ENCODE peak calls at places on chromosomes 4 and X, in nine cellular contexts. L is activated T-helper 9 cell treated with anti-CD3 and anti-CD28 coated beads, Interleukin-2, amount 50 U/mL, for 16 hours; N is COR-L47; E is germinal center; K is GM04504; F is amygdala; X is tibial artery; Z is astrocyte of the spinal cord; V is NCI-H1417. U is an unnamed sample.

GRCh38 chr4:111602848-111603247 is 542.4 kb upstream of the FAM241A start:
- DNase-seq in L (no peak), V (peak), Z (peak), K (peak), F (no peak), E (no peak), N (no peak), X (no peak), U (no peak)

GRCh38 chr4:155807021-155807420 is 48.2 kb downstream of the GUCY1B1 start:
- DNase-seq in F (no peak), V (no peak), L (no peak), E (no peak), N (no peak), Z (peak), X (no peak), K (peak), U (no peak)

GRCh38 chr4:23903859-23904438 is 14.1 kb upstream of the PPARGC1A start:
- DNase-seq in X (no peak), N (peak), L (no peak), F (no peak), K (no peak), Z (no peak), V (peak), E (no peak), U (peak)

GRCh38 chrX:109312757-109313156 is 169.1 kb downstream of the GUCY2F start:
- DNase-seq in N (no peak), Z (no peak), F (no peak), X (no peak), E (no peak), L (no peak), V (no peak), K (no peak), U (no peak)

GRCh38 chr4:3062466-3062865 is 11.9 kb downstream of the HTT-AS start:
- DNase-seq in E (no peak), Z (peak), N (no peak), K (no peak), F (no peak), X (no peak), V (no peak), L (no peak), U (no peak)

GRCh38 chr4:2942532-2943363 is 20.5 kb downstream of the NOP14 start:
- DNase-seq in K (no peak), N (no peak), L (no peak), F (no peak), E (no peak), V (no peak), Z (no peak), X (no peak), U (no peak)

GRCh38 chr4:140102406-140102805 is 51.6 kb downstream of the MAML3 start:
- DNase-seq in L (no peak), V (no peak), N (no peak), E (no peak), Z (no peak), X (no peak), K (no peak), F (no peak), U (no peak)

GRCh38 chrX:34656842-34657780 is at the start of gene TMEM47:
- DNase-seq in L (no peak), K (peak), Z (peak), V (peak), E (no peak), F (peak), N (peak), X (peak), U (peak)

GRCh38 chr4:121863787-121864186 is 6.5 kb downstream of the BBS7 start:
- DNase-seq in F (no peak), L (no peak), E (no peak), X (no peak), K (no peak), Z (peak), N (no peak), V (peak), U (no peak)

GRCh38 chrX:45769919-45770582 is 569.4 kb upstream of the DIPK2B start:
- DNase-seq in L (peak), K (peak), X (peak), E (peak), V (no peak), Z (peak), N (no peak), F (no peak), U (no peak)

GRCh38 chr4:47499705-47500104 is 14.6 kb downstream of the ATP10D start:
- DNase-seq in N (no peak), L (no peak), X (no peak), F (no peak), E (peak), K (no peak), Z (no peak), V (no peak), U (no peak)

GRCh38 chrX:28591542-28591941 is 4.3 kb downstream of the IL1RAPL1 start:
- DNase-seq in L (no peak), N (no peak), X (no peak), E (no peak), K (no peak), Z (no peak), V (no peak), F (no peak), U (no peak)

GRCh38 chr4:36241771-36242170 is 2.5 kb downstream of the ARAP2 start:
- DNase-seq in V (no peak), E (peak), X (no peak), K (no peak), Z (peak), N (no peak), L (no peak), F (no peak), U (no peak)

GRCh38 chr4:183241771-183242170 is 78.3 kb downstream of the CLDN22 start:
- DNase-seq in K (no peak), E (no peak), Z (no peak), V (no peak), N (no peak), L (no peak), F (no peak), X (no peak), U (no peak)

GRCh38 chrX:53642326-53642725 is 44.2 kb downstream of the HUWE1 start:
- DNase-seq in V (no peak), N (no peak), Z (no peak), L (no peak), F (no peak), K (no peak), E (no peak), X (no peak), U (no peak)

GRCh38 chr4:153232768-153233167 is 28.5 kb downstream of the TRIM2 start:
- DNase-seq in K (no peak), V (peak), X (no peak), Z (no peak), N (no peak), F (no peak), E (no peak), L (no peak), U (no peak)

GRCh38 chrX:34585561-34585960 is 71.5 kb downstream of the TMEM47 start:
- DNase-seq in L (no peak), F (no peak), Z (no peak), K (no peak), V (peak), E (no peak), N (no peak), X (no peak), U (no peak)

GRCh38 chr4:6199344-6199921 is 916 bp downstream of the JAKMIP1 start:
- DNase-seq in F (no peak), K (no peak), Z (peak), X (peak), N (peak), V (peak), L (peak), E (peak), U (no peak)

GRCh38 chr4:186936496-186937375 is 213.1 kb upstream of the FAT1 start:
- DNase-seq in K (peak), E (no peak), Z (peak), V (no peak), N (no peak), F (no peak), X (no peak), L (no peak), U (no peak)

GRCh38 chr4:4866124-4866832 is 6.8 kb downstream of the MSX1 start:
- DNase-seq in F (no peak), Z (peak), X (no peak), N (no peak), L (no peak), V (no peak), K (no peak), E (no peak), U (peak)

GRCh38 chr4:125390126-125390525 is 75.4 kb downstream of the FAT4 start:
- DNase-seq in E (no peak), K (peak), V (no peak), F (no peak), X (no peak), N (no peak), L (no peak), Z (peak), U (no peak)

GRCh38 chr4:2104556-2105345 is 45.6 kb downstream of the NAT8L start:
- DNase-seq in V (no peak), E (no peak), X (no peak), K (no peak), N (no peak), Z (no peak), L (no peak), F (no peak), U (no peak)

GRCh38 chrX:122113376-122113775 is 1066.0 kb downstream of the GLUD2 start:
- DNase-seq in L (no peak), F (no peak), Z (no peak), K (no peak), X (no peak), E (no peak), V (peak), N (no peak), U (no peak)

GRCh38 chr4:78904143-78904542 is 35.1 kb downstream of the PAQR3 start:
- DNase-seq in N (no peak), V (no peak), Z (no peak), E (no peak), K (no peak), X (no peak), F (no peak), L (no peak), U (no peak)

GRCh38 chr4:10947898-10948297 is 263.3 kb upstream of the CLNK start:
- DNase-seq in X (no peak), F (no peak), L (no peak), Z (no peak), E (no peak), V (no peak), K (no peak), N (no peak), U (no peak)

GRCh38 chrX:47530054-47530453 is 31.0 kb upstream of the ARAF start:
- DNase-seq in N (no peak), F (no peak), V (no peak), Z (no peak), E (no peak), K (no peak), L (no peak), X (no peak), U (no peak)

GRCh38 chr4:26372525-26373172 is 51.8 kb downstream of the RBPJ start:
- DNase-seq in L (no peak), K (no peak), F (no peak), X (no peak), Z (peak), E (no peak), N (peak), V (peak), U (no peak)

GRCh38 chr4:186772936-186773335 is 49.3 kb upstream of the FAT1 start:
- DNase-seq in Z (peak), L (no peak), E (no peak), V (no peak), F (no peak), N (no peak), K (no peak), X (no peak), U (no peak)

GRCh38 chr4:121192500-121192899 is 28.4 kb upstream of the TNIP3 start:
- DNase-seq in V (peak), K (peak), F (no peak), L (no peak), X (no peak), E (peak), N (peak), Z (peak), U (peak)

GRCh38 chr4:69830529-69831269 is 29.2 kb downstream of the SULT1E1 start:
- DNase-seq in F (no peak), K (no peak), N (peak), X (no peak), Z (peak), L (no peak), V (peak), E (no peak), U (no peak)

GRCh38 chr4:87047281-87047798 is 112.5 kb downstream of the AFF1 start:
- DNase-seq in V (no peak), E (no peak), F (no peak), N (no peak), X (no peak), Z (no peak), L (no peak), K (no peak), U (no peak)

GRCh38 chr4:81003549-81004240 is 26.8 kb upstream of the BMP3 start:
- DNase-seq in X (no peak), Z (no peak), N (no peak), K (no peak), L (no peak), F (no peak), E (peak), V (peak), U (no peak)

GRCh38 chr4:35562831-35563230 is 681.5 kb downstream of the ARAP2 start:
- DNase-seq in X (no peak), Z (no peak), V (peak), L (no peak), K (no peak), E (no peak), F (no peak), N (no peak), U (no peak)

GRCh38 chr4:187227907-187228699 is 504.4 kb upstream of the FAT1 start:
- DNase-seq in N (no peak), V (no peak), L (no peak), X (no peak), F (no peak), K (no peak), E (no peak), Z (peak), U (no peak)

GRCh38 chrX:101759000-101759399 is 99.3 kb upstream of the ARMCX2 start:
- DNase-seq in K (peak), X (peak), F (no peak), Z (peak), V (peak), L (no peak), E (peak), N (no peak), U (no peak)

GRCh38 chrX:118534716-118535493 is 39.3 kb downstream of the DOCK11 start:
- DNase-seq in F (no peak), K (no peak), N (no peak), L (no peak), X (no peak), Z (peak), E (no peak), V (no peak), U (no peak)

GRCh38 chr4:113382704-113383103 is 333.3 kb downstream of the ANK2 start:
- DNase-seq in Z (no peak), V (no peak), X (no peak), F (no peak), K (no peak), E (no peak), N (no peak), L (no peak), U (no peak)

GRCh38 chr4:82047731-82048130 is 326.1 kb downstream of the HNRNPD start:
- DNase-seq in Z (no peak), E (no peak), L (no peak), N (no peak), K (no peak), F (no peak), V (no peak), X (no peak), U (no peak)